ENCODE peak calls at places on chromosomes 16 and 17, in five cellular contexts. P, V, W, D and R are unnamed samples.

GRCh38 chr16:72099377-72099818 is 5.8 kb downstream of the DHX38 start:
- DNase-seq in P (peak; percentile 10), V (no peak), W (peak; percentile 74), D (peak; percentile 61), R (peak; percentile 49)

GRCh38 chr16:56227936-56228335 is 36.6 kb downstream of the GNAO1 start:
- DNase-seq in P (no peak), V (no peak), W (no peak), D (no peak), R (no peak)

GRCh38 chr17:79652999-79653643 is 42.3 kb upstream of the RBFOX3 start:
- DNase-seq in P (no peak), V (peak; percentile 35), W (no peak), D (no peak), R (no peak)

GRCh38 chr16:87698676-87699179 is 67.1 kb downstream of the KLHDC4 start:
- DNase-seq in P (no peak), V (no peak), W (no peak), D (no peak), R (peak; percentile 65)

GRCh38 chr17:80008848-80009247 is 26.8 kb downstream of the TBC1D16 start:
- DNase-seq in P (no peak), V (no peak), W (no peak), D (no peak), R (no peak)

GRCh38 chr16:10514369-10515055 is 65.9 kb downstream of the EMP2 start:
- DNase-seq in P (peak; percentile 5), V (peak; percentile 67), W (peak; percentile 58), D (peak; percentile 47), R (no peak)

GRCh38 chr17:81002409-81003361 is 11.0 kb downstream of the CHMP6 start:
- DNase-seq in P (no peak), V (no peak), W (no peak), D (no peak), R (peak; percentile 19)

GRCh38 chr17:11996722-11997146 is 541 bp downstream of the ZNF18 start:
- DNase-seq in P (no peak), V (peak; percentile 81), W (no peak), D (peak; percentile 76), R (no peak)

GRCh38 chr16:2748757-2749455 is 3.5 kb upstream of the SRRM2 start:
- DNase-seq in P (no peak), V (no peak), W (no peak), D (no peak), R (no peak)

GRCh38 chr16:10992797-10993196 is 48.4 kb downstream of the CLEC16A start:
- DNase-seq in P (no peak), V (no peak), W (peak; percentile 46), D (peak; percentile 46), R (no peak)

GRCh38 chr17:40021471-40021961 is 6.3 kb downstream of the CSF3 start:
- DNase-seq in P (no peak), V (no peak), W (no peak), D (no peak), R (peak; percentile 5)

GRCh38 chr17:21376585-21376834 is 353 bp downstream of the KCNJ12 start:
- DNase-seq in P (no peak), V (no peak), W (no peak), D (no peak), R (no peak)

GRCh38 chr17:79937435-79937870 is 98.2 kb upstream of the CBX4 start:
- DNase-seq in P (no peak), V (no peak), W (no peak), D (no peak), R (no peak)

GRCh38 chr16:85612191-85612800 is 826 bp upstream of the GSE1 start:
- DNase-seq in P (no peak), V (peak; percentile 91), W (peak; percentile 57), D (peak; percentile 88), R (no peak)

GRCh38 chr16:732332-732731 is 5.4 kb downstream of the HAGHL start:
- DNase-seq in P (no peak), V (no peak), W (no peak), D (no peak), R (no peak)

GRCh38 chr17:33751702-33752065 is 458.6 kb upstream of the ASIC2 start:
- DNase-seq in P (no peak), V (no peak), W (peak; percentile 14), D (no peak), R (no peak)

GRCh38 chr16:49755291-49755611 is 100.7 kb downstream of the ZNF423 start:
- DNase-seq in P (no peak), V (no peak), W (peak; percentile 64), D (peak; percentile 43), R (no peak)